ENCODE peak calls at places on chromosomes 2 and 18, in ten cellular contexts. One of them, this sample, is unnamed.

GRCh38 chr18:75143851-75144250 is 65.1 kb downstream of the PTGR3 start:
- DNase-seq in epithelial cell of proximal tubule: no peak
- DNase-seq in K562: no peak
- DNase-seq in endodermal cell: no peak
- DNase-seq in suprapubic skin: no peak
- DNase-seq in Peyer's patch: peak
- DNase-seq in cardiac muscle cell: no peak
- DNase-seq in neural progenitor cell: no peak
- DNase-seq in fibroblast of mammary gland: no peak
- DNase-seq in RWPE2: no peak
- DNase-seq in this sample: no peak

GRCh38 chr2:25187729-25188350 is 19.5 kb upstream of the POMC start:
- DNase-seq in fibroblast of mammary gland: no peak
- DNase-seq in suprapubic skin: no peak
- DNase-seq in epithelial cell of proximal tubule: no peak
- DNase-seq in Peyer's patch: peak
- DNase-seq in K562: no peak
- DNase-seq in endodermal cell: no peak
- DNase-seq in cardiac muscle cell: no peak
- DNase-seq in RWPE2: no peak
- DNase-seq in neural progenitor cell: peak
- DNase-seq in this sample: no peak

GRCh38 chr2:172972005-172972619 is 103.5 kb upstream of the MAP3K20 start:
- DNase-seq in fibroblast of mammary gland: peak
- DNase-seq in endodermal cell: peak
- DNase-seq in epithelial cell of proximal tubule: no peak
- DNase-seq in RWPE2: no peak
- DNase-seq in suprapubic skin: no peak
- DNase-seq in Peyer's patch: peak
- DNase-seq in K562: peak
- DNase-seq in cardiac muscle cell: peak
- DNase-seq in neural progenitor cell: peak
- DNase-seq in this sample: peak

GRCh38 chr2:172345951-172346555 is 81.3 kb upstream of the ITGA6 start:
- DNase-seq in epithelial cell of proximal tubule: no peak
- DNase-seq in fibroblast of mammary gland: peak
- DNase-seq in cardiac muscle cell: no peak
- DNase-seq in Peyer's patch: no peak
- DNase-seq in endodermal cell: no peak
- DNase-seq in suprapubic skin: no peak
- DNase-seq in neural progenitor cell: no peak
- DNase-seq in K562: no peak
- DNase-seq in RWPE2: no peak
- DNase-seq in this sample: peak

GRCh38 chr2:46470114-46470628 is 9.2 kb upstream of the TMEM247 start:
- DNase-seq in epithelial cell of proximal tubule: no peak
- DNase-seq in K562: no peak
- DNase-seq in suprapubic skin: no peak
- DNase-seq in Peyer's patch: no peak
- DNase-seq in cardiac muscle cell: no peak
- DNase-seq in endodermal cell: peak
- DNase-seq in neural progenitor cell: no peak
- DNase-seq in RWPE2: no peak
- DNase-seq in fibroblast of mammary gland: no peak
- DNase-seq in this sample: no peak

GRCh38 chr2:186595219-186595618 is 5.4 kb downstream of the ITGAV start:
- DNase-seq in K562: peak
- DNase-seq in epithelial cell of proximal tubule: no peak
- DNase-seq in RWPE2: no peak
- DNase-seq in endodermal cell: no peak
- DNase-seq in Peyer's patch: no peak
- DNase-seq in neural progenitor cell: no peak
- DNase-seq in suprapubic skin: no peak
- DNase-seq in fibroblast of mammary gland: peak
- DNase-seq in cardiac muscle cell: peak
- DNase-seq in this sample: peak

GRCh38 chr2:168757223-168757622 is 45.2 kb upstream of the NOSTRIN start:
- DNase-seq in K562: peak
- DNase-seq in fibroblast of mammary gland: no peak
- DNase-seq in suprapubic skin: no peak
- DNase-seq in endodermal cell: no peak
- DNase-seq in epithelial cell of proximal tubule: no peak
- DNase-seq in neural progenitor cell: no peak
- DNase-seq in cardiac muscle cell: no peak
- DNase-seq in Peyer's patch: no peak
- DNase-seq in RWPE2: no peak
- DNase-seq in this sample: no peak

GRCh38 chr2:211014376-211014775 is 458.0 kb downstream of the CPS1 start:
- DNase-seq in epithelial cell of proximal tubule: no peak
- DNase-seq in RWPE2: no peak
- DNase-seq in endodermal cell: no peak
- DNase-seq in fibroblast of mammary gland: no peak
- DNase-seq in cardiac muscle cell: no peak
- DNase-seq in suprapubic skin: no peak
- DNase-seq in Peyer's patch: no peak
- DNase-seq in neural progenitor cell: no peak
- DNase-seq in K562: no peak
- DNase-seq in this sample: no peak

GRCh38 chr2:219001577-219002394 is 8.6 kb upstream of the CRYBA2 start:
- DNase-seq in RWPE2: no peak
- DNase-seq in Peyer's patch: peak
- DNase-seq in K562: peak
- DNase-seq in endodermal cell: peak
- DNase-seq in cardiac muscle cell: no peak
- DNase-seq in fibroblast of mammary gland: no peak
- DNase-seq in suprapubic skin: no peak
- DNase-seq in epithelial cell of proximal tubule: no peak
- DNase-seq in neural progenitor cell: peak
- DNase-seq in this sample: no peak

GRCh38 chr2:216425008-216425780 is 12.9 kb downstream of the SMARCAL1 start:
- DNase-seq in fibroblast of mammary gland: no peak
- DNase-seq in endodermal cell: no peak
- DNase-seq in Peyer's patch: no peak
- DNase-seq in RWPE2: no peak
- DNase-seq in neural progenitor cell: no peak
- DNase-seq in epithelial cell of proximal tubule: no peak
- DNase-seq in K562: no peak
- DNase-seq in suprapubic skin: no peak
- DNase-seq in cardiac muscle cell: no peak
- DNase-seq in this sample: no peak

GRCh38 chr2:241939541-241939940 is 70.0 kb downstream of the RTP5 start:
- DNase-seq in RWPE2: no peak
- DNase-seq in fibroblast of mammary gland: no peak
- DNase-seq in suprapubic skin: no peak
- DNase-seq in cardiac muscle cell: no peak
- DNase-seq in endodermal cell: no peak
- DNase-seq in Peyer's patch: no peak
- DNase-seq in epithelial cell of proximal tubule: no peak
- DNase-seq in K562: no peak
- DNase-seq in neural progenitor cell: no peak
- DNase-seq in this sample: no peak

GRCh38 chr18:74819433-74820059 is 221.9 kb downstream of the ZNF407 start:
- DNase-seq in K562: peak
- DNase-seq in endodermal cell: peak
- DNase-seq in neural progenitor cell: peak
- DNase-seq in suprapubic skin: no peak
- DNase-seq in RWPE2: no peak
- DNase-seq in fibroblast of mammary gland: no peak
- DNase-seq in cardiac muscle cell: peak
- DNase-seq in epithelial cell of proximal tubule: no peak
- DNase-seq in Peyer's patch: no peak
- DNase-seq in this sample: no peak

GRCh38 chr2:224395646-224396390 is 6.1 kb downstream of the FAM124B start:
- DNase-seq in epithelial cell of proximal tubule: no peak
- DNase-seq in K562: no peak
- DNase-seq in Peyer's patch: no peak
- DNase-seq in RWPE2: no peak
- DNase-seq in suprapubic skin: no peak
- DNase-seq in cardiac muscle cell: no peak
- DNase-seq in fibroblast of mammary gland: no peak
- DNase-seq in endodermal cell: no peak
- DNase-seq in neural progenitor cell: no peak
- DNase-seq in this sample: no peak

GRCh38 chr2:26561918-26562810 is 79.0 kb downstream of the CIB4 start:
- DNase-seq in epithelial cell of proximal tubule: no peak
- DNase-seq in K562: peak
- DNase-seq in suprapubic skin: peak
- DNase-seq in RWPE2: peak
- DNase-seq in neural progenitor cell: no peak
- DNase-seq in Peyer's patch: no peak
- DNase-seq in cardiac muscle cell: peak
- DNase-seq in fibroblast of mammary gland: peak
- DNase-seq in endodermal cell: peak
- DNase-seq in this sample: no peak

DNA sequence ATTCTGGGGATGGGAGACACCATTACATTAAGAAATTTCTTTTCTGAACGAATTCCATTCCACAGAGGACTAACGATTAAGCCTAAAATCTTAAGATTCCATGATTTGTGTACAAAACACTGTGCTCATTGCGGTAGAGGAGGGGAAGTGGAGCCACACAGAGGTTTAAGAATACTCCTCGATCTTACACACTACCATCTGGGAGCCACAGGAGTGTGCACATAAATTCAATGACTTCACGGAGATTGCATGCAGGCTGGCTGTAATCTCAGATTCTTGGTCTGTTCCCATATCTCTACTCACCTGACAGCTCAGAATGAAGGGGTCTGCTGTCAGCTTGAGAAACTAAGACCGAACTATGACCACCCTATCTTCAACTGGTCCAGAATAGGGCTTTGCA is 762 bp downstream of the VPS4B start:
- DNase-seq in RWPE2: no peak
- DNase-seq in epithelial cell of proximal tubule: no peak
- DNase-seq in Peyer's patch: no peak
- DNase-seq in fibroblast of mammary gland: no peak
- DNase-seq in suprapubic skin: no peak
- DNase-seq in cardiac muscle cell: no peak
- DNase-seq in K562: no peak
- DNase-seq in neural progenitor cell: no peak
- DNase-seq in endodermal cell: no peak
- DNase-seq in this sample: peak
- H3K4me3 ChIP-seq in RWPE2: peak
- H3K4me3 ChIP-seq in epithelial cell of proximal tubule: peak
- H3K4me3 ChIP-seq in Peyer's patch: peak
- H3K4me3 ChIP-seq in fibroblast of mammary gland: peak
- H3K4me3 ChIP-seq in suprapubic skin: peak
- H3K4me3 ChIP-seq in cardiac muscle cell: peak
- H3K4me3 ChIP-seq in K562: peak
- H3K4me3 ChIP-seq in neural progenitor cell: peak
- H3K4me3 ChIP-seq in endodermal cell: peak
- H3K4me3 ChIP-seq in this sample: peak

DNA sequence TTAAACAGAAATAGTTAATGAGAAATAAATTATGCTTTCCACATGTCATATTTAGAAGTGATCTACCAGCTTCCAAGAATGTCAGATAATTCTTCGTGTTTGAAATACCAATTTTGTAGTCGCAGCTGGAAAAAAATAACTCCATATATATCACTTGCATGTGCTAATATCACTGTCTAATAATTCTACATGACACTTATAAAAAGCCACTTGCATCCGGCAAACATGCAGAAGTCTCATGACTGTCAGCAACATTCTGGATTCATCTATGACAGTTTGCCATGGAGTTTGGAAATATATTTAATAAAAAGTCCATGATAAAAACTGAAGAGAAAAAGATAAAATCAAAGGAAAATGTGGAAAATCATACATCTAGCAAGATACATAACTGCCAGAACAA is 1784.4 kb downstream of the SUCLG1 start:
- DNase-seq in neural progenitor cell: no peak
- DNase-seq in RWPE2: no peak
- DNase-seq in endodermal cell: no peak
- DNase-seq in Peyer's patch: no peak
- DNase-seq in epithelial cell of proximal tubule: no peak
- DNase-seq in suprapubic skin: no peak
- DNase-seq in fibroblast of mammary gland: no peak
- DNase-seq in cardiac muscle cell: no peak
- DNase-seq in K562: no peak
- DNase-seq in this sample: no peak
- TF ChIP-seq CTCF in neural progenitor cell: no peak
- TF ChIP-seq CTCF in RWPE2: no peak
- TF ChIP-seq CTCF in endodermal cell: no peak
- TF ChIP-seq CTCF in Peyer's patch: no peak
- TF ChIP-seq CTCF in epithelial cell of proximal tubule: no peak
- TF ChIP-seq CTCF in suprapubic skin: no peak
- TF ChIP-seq CTCF in fibroblast of mammary gland: no peak
- TF ChIP-seq CTCF in cardiac muscle cell: no peak
- TF ChIP-seq CTCF in K562: no peak
- TF ChIP-seq CTCF in this sample: no peak

GRCh38 chr2:127674241-127675209 is 805 bp downstream of the LIMS2 start:
- DNase-seq in Peyer's patch: peak
- DNase-seq in suprapubic skin: no peak
- DNase-seq in fibroblast of mammary gland: no peak
- DNase-seq in K562: no peak
- DNase-seq in endodermal cell: peak
- DNase-seq in cardiac muscle cell: peak
- DNase-seq in epithelial cell of proximal tubule: no peak
- DNase-seq in neural progenitor cell: peak
- DNase-seq in RWPE2: no peak
- DNase-seq in this sample: no peak

GRCh38 chr2:127676906-127677305 is 1.6 kb upstream of the LIMS2 start:
- DNase-seq in epithelial cell of proximal tubule: no peak
- DNase-seq in K562: no peak
- DNase-seq in cardiac muscle cell: no peak
- DNase-seq in RWPE2: no peak
- DNase-seq in endodermal cell: peak
- DNase-seq in Peyer's patch: no peak
- DNase-seq in suprapubic skin: no peak
- DNase-seq in neural progenitor cell: no peak
- DNase-seq in fibroblast of mammary gland: no peak
- DNase-seq in this sample: no peak

GRCh38 chr2:127678531-127678930 is 3.2 kb upstream of the LIMS2 start:
- DNase-seq in endodermal cell: peak
- DNase-seq in suprapubic skin: no peak
- DNase-seq in cardiac muscle cell: no peak
- DNase-seq in K562: no peak
- DNase-seq in fibroblast of mammary gland: no peak
- DNase-seq in neural progenitor cell: no peak
- DNase-seq in epithelial cell of proximal tubule: no peak
- DNase-seq in Peyer's patch: no peak
- DNase-seq in RWPE2: no peak
- DNase-seq in this sample: no peak

GRCh38 chr2:127673304-127674069 is 1.8 kb downstream of the LIMS2 start:
- DNase-seq in endodermal cell: peak
- DNase-seq in RWPE2: no peak
- DNase-seq in cardiac muscle cell: peak
- DNase-seq in suprapubic skin: no peak
- DNase-seq in epithelial cell of proximal tubule: no peak
- DNase-seq in K562: no peak
- DNase-seq in fibroblast of mammary gland: no peak
- DNase-seq in Peyer's patch: peak
- DNase-seq in neural progenitor cell: no peak
- DNase-seq in this sample: peak

GRCh38 chr2:127675335-127676261 is at the start of gene LIMS2:
- DNase-seq in cardiac muscle cell: peak
- DNase-seq in neural progenitor cell: peak
- DNase-seq in fibroblast of mammary gland: peak
- DNase-seq in RWPE2: no peak
- DNase-seq in epithelial cell of proximal tubule: no peak
- DNase-seq in endodermal cell: peak
- DNase-seq in suprapubic skin: no peak
- DNase-seq in Peyer's patch: no peak
- DNase-seq in K562: no peak
- DNase-seq in this sample: peak
- H3K4me3 ChIP-seq in cardiac muscle cell: peak
- H3K4me3 ChIP-seq in neural progenitor cell: peak
- H3K4me3 ChIP-seq in fibroblast of mammary gland: peak
- H3K4me3 ChIP-seq in RWPE2: peak
- H3K4me3 ChIP-seq in epithelial cell of proximal tubule: peak
- H3K4me3 ChIP-seq in endodermal cell: peak
- H3K4me3 ChIP-seq in suprapubic skin: peak
- H3K4me3 ChIP-seq in Peyer's patch: peak
- H3K4me3 ChIP-seq in K562: no peak
- H3K4me3 ChIP-seq in this sample: peak

GRCh38 chr2:144511945-144512344 is 8.0 kb downstream of the ZEB2 start:
- DNase-seq in K562: peak
- DNase-seq in epithelial cell of proximal tubule: no peak
- DNase-seq in fibroblast of mammary gland: no peak
- DNase-seq in endodermal cell: no peak
- DNase-seq in Peyer's patch: no peak
- DNase-seq in neural progenitor cell: peak
- DNase-seq in suprapubic skin: no peak
- DNase-seq in cardiac muscle cell: no peak
- DNase-seq in RWPE2: no peak
- DNase-seq in this sample: peak
- TF ChIP-seq CTCF in K562: no peak
- TF ChIP-seq CTCF in epithelial cell of proximal tubule: peak
- TF ChIP-seq CTCF in fibroblast of mammary gland: peak
- TF ChIP-seq CTCF in endodermal cell: no peak
- TF ChIP-seq CTCF in Peyer's patch: no peak
- TF ChIP-seq CTCF in neural progenitor cell: peak
- TF ChIP-seq CTCF in suprapubic skin: no peak
- TF ChIP-seq CTCF in cardiac muscle cell: no peak
- TF ChIP-seq CTCF in RWPE2: no peak
- TF ChIP-seq CTCF in this sample: peak